ENCODE peak calls at places on chromosomes 1 and 21, in seven cellular contexts. One of them, this sample, is unnamed.

GRCh38 chr1:240107058-240107684 is 15.5 kb downstream of the FMN2 start:
- DNase-seq in HepG2: no peak
- DNase-seq in H1: no peak
- DNase-seq in SK-N-SH: no peak
- DNase-seq in K562: no peak
- DNase-seq in HCT116: no peak
- DNase-seq in GM12878: no peak
- DNase-seq in this sample: no peak

GRCh38 chr1:41846595-41846994 is 72.1 kb downstream of the HIVEP3 start:
- DNase-seq in HepG2: no peak
- DNase-seq in H1: no peak
- DNase-seq in SK-N-SH: no peak
- DNase-seq in K562: no peak
- DNase-seq in HCT116: no peak
- DNase-seq in GM12878: no peak
- DNase-seq in this sample: no peak

GRCh38 chr1:179706339-179706941 is 36.7 kb upstream of the FAM163A start:
- DNase-seq in HepG2: peak; percentile 46
- DNase-seq in H1: no peak
- DNase-seq in SK-N-SH: peak; percentile 56
- DNase-seq in K562: peak; percentile 80
- DNase-seq in HCT116: peak; percentile 37
- DNase-seq in GM12878: no peak
- DNase-seq in this sample: peak; percentile 81

GRCh38 chr1:106080608-106081325 is 975.7 kb upstream of the PRMT6 start:
- DNase-seq in HepG2: no peak
- DNase-seq in H1: no peak
- DNase-seq in SK-N-SH: no peak
- DNase-seq in K562: peak; percentile 3
- DNase-seq in HCT116: no peak
- DNase-seq in GM12878: no peak
- DNase-seq in this sample: no peak

GRCh38 chr1:45303582-45304310 is 22.9 kb upstream of the HPDL start:
- DNase-seq in HepG2: peak; percentile 92
- DNase-seq in H1: peak; percentile 91
- DNase-seq in SK-N-SH: peak; percentile 97
- DNase-seq in K562: peak; percentile 99
- DNase-seq in HCT116: peak; percentile 94
- DNase-seq in GM12878: peak; percentile 84
- DNase-seq in this sample: peak; percentile 96

GRCh38 chr1:207004931-207005830 is 27.4 kb downstream of the C1orf116 start:
- DNase-seq in HepG2: peak; percentile 73
- DNase-seq in H1: no peak
- DNase-seq in SK-N-SH: peak; percentile 51
- DNase-seq in K562: peak; percentile 88
- DNase-seq in HCT116: peak; percentile 74
- DNase-seq in GM12878: peak; percentile 7
- DNase-seq in this sample: peak; percentile 89

GRCh38 chr1:156499703-156500577 is 635 bp downstream of the MEF2D start:
- DNase-seq in HepG2: no peak
- DNase-seq in H1: no peak
- DNase-seq in SK-N-SH: peak; percentile 75
- DNase-seq in K562: peak; percentile 53
- DNase-seq in HCT116: no peak
- DNase-seq in GM12878: no peak
- DNase-seq in this sample: no peak

GRCh38 chr1:41538741-41539415 is 54.4 kb upstream of the EDN2 start:
- DNase-seq in HepG2: no peak
- DNase-seq in H1: no peak
- DNase-seq in SK-N-SH: no peak
- DNase-seq in K562: no peak
- DNase-seq in HCT116: no peak
- DNase-seq in GM12878: no peak
- DNase-seq in this sample: no peak

GRCh38 chr1:21451212-21451611 is 11.3 kb downstream of the NBPF3 start:
- DNase-seq in HepG2: no peak
- DNase-seq in H1: no peak
- DNase-seq in SK-N-SH: no peak
- DNase-seq in K562: no peak
- DNase-seq in HCT116: no peak
- DNase-seq in GM12878: no peak
- DNase-seq in this sample: no peak

GRCh38 chr1:16204634-16205332 is 7.7 kb downstream of the ARHGEF19 start:
- DNase-seq in HepG2: peak; percentile 54
- DNase-seq in H1: no peak
- DNase-seq in SK-N-SH: peak; percentile 62
- DNase-seq in K562: peak; percentile 76
- DNase-seq in HCT116: no peak
- DNase-seq in GM12878: no peak
- DNase-seq in this sample: no peak

GRCh38 chr1:32255072-32256071 is 4.3 kb downstream of the LCK start:
- DNase-seq in HepG2: peak; percentile 75
- DNase-seq in H1: no peak
- DNase-seq in SK-N-SH: no peak
- DNase-seq in K562: no peak
- DNase-seq in HCT116: no peak
- DNase-seq in GM12878: no peak
- DNase-seq in this sample: no peak

GRCh38 chr1:2298685-2299673 is 70.9 kb downstream of the SKI start:
- DNase-seq in HepG2: no peak
- DNase-seq in H1: no peak
- DNase-seq in SK-N-SH: peak; percentile 81
- DNase-seq in K562: no peak
- DNase-seq in HCT116: no peak
- DNase-seq in GM12878: no peak
- DNase-seq in this sample: no peak

GRCh38 chr1:29631361-29631760 is 395.0 kb downstream of the PTPRU start:
- DNase-seq in HepG2: no peak
- DNase-seq in H1: no peak
- DNase-seq in SK-N-SH: no peak
- DNase-seq in K562: no peak
- DNase-seq in HCT116: no peak
- DNase-seq in GM12878: no peak
- DNase-seq in this sample: no peak

GRCh38 chr1:29633271-29633615 is 396.9 kb downstream of the PTPRU start:
- DNase-seq in HepG2: no peak
- DNase-seq in H1: no peak
- DNase-seq in SK-N-SH: peak; percentile 52
- DNase-seq in K562: no peak
- DNase-seq in HCT116: no peak
- DNase-seq in GM12878: no peak
- DNase-seq in this sample: no peak

GRCh38 chr1:29630756-29631155 is 394.4 kb downstream of the PTPRU start:
- DNase-seq in HepG2: no peak
- DNase-seq in H1: no peak
- DNase-seq in SK-N-SH: no peak
- DNase-seq in K562: no peak
- DNase-seq in HCT116: no peak
- DNase-seq in GM12878: no peak
- DNase-seq in this sample: no peak

GRCh38 chr1:29632436-29633270 is 396.3 kb downstream of the PTPRU start:
- DNase-seq in HepG2: no peak
- DNase-seq in H1: no peak
- DNase-seq in SK-N-SH: peak; percentile 46
- DNase-seq in K562: no peak
- DNase-seq in HCT116: no peak
- DNase-seq in GM12878: no peak
- DNase-seq in this sample: no peak

DNA sequence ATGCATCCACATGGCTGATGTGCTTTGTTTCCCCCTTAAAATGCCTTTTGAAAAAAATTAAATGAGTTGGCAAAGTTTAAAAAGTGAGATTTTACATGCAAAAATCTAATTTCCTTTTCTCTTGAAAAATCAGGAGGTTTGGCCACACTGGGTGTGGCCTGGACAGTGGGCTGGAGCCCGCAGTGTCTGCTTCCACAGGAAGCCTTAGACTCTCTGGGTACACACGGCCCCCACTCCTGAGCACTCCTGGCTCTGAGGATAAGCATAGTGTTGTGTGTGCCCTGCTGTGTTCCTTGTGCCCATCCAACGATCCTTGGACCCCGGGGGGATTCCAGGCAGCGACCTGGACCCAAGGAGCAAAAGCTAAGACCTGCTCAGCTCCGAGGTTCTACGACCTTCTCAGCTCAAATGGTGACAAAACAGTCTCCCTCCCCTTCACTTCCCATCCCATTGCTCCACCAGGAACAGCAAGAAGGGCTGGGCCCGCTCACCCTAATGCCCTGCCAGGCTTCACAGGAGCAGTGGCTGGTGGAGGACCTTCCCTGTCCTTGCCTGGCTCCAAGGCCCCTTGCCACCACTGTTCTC is 395.6 kb downstream of the PTPRU start:
- DNase-seq in HepG2: no peak
- DNase-seq in H1: no peak
- DNase-seq in SK-N-SH: no peak
- DNase-seq in K562: no peak
- DNase-seq in HCT116: no peak
- DNase-seq in GM12878: no peak
- DNase-seq in this sample: no peak
- TF ChIP-seq JUND in HepG2: no peak
- TF ChIP-seq JUND in H1: no peak
- TF ChIP-seq JUND in SK-N-SH: no peak
- TF ChIP-seq JUND in K562: no peak
- TF ChIP-seq JUND in HCT116: no peak
- TF ChIP-seq JUND in GM12878: no peak
- TF ChIP-seq JUND in this sample: no peak

DNA sequence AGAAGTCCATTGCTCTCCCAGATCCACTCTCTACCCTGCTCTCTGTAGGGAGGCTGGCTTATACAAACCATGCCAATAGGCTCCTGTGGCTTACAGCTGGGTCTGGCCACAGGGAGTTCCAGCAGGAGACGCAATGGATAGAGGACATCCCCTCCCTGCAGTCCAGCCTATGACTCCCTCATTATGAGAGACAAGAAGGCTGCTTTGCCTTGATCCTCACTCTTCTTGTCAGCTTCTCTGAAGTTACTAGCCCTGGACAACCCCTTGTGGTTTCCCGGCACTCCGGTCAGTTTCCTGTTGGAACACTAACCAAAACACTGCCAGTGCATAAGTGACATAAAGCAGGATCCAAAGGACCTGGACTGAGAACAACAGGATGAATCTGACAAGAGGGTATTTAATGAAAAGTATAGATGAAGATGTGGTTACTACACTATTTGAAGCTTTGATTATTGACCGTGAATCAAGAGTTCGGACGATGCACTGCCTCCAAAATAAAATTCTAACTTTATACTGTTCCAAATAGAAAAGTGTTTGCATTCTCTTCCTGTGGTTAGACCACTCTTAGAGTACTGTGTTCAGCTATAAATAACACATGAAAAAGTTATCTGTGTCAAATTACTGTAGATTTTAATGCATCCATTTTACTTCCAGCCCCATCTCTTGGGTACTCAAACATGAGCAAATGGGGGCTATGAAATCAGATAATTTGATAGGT is 32.7 kb upstream of the ZNF326 start:
- DNase-seq in HepG2: no peak
- DNase-seq in H1: no peak
- DNase-seq in SK-N-SH: no peak
- DNase-seq in K562: no peak
- DNase-seq in HCT116: no peak
- DNase-seq in GM12878: no peak
- DNase-seq in this sample: no peak
- TF ChIP-seq JUND in HepG2: no peak
- TF ChIP-seq JUND in H1: no peak
- TF ChIP-seq JUND in SK-N-SH: no peak
- TF ChIP-seq JUND in K562: no peak
- TF ChIP-seq JUND in HCT116: no peak
- TF ChIP-seq JUND in GM12878: no peak
- TF ChIP-seq JUND in this sample: no peak

GRCh38 chr21:31973402-31973944 is 100.7 kb downstream of the HUNK start:
- DNase-seq in HepG2: no peak
- DNase-seq in H1: no peak
- DNase-seq in SK-N-SH: no peak
- DNase-seq in K562: no peak
- DNase-seq in HCT116: no peak
- DNase-seq in GM12878: no peak
- DNase-seq in this sample: no peak

GRCh38 chr21:31977816-31978215 is 105.0 kb downstream of the HUNK start:
- DNase-seq in HepG2: no peak
- DNase-seq in H1: no peak
- DNase-seq in SK-N-SH: no peak
- DNase-seq in K562: no peak
- DNase-seq in HCT116: no peak
- DNase-seq in GM12878: no peak
- DNase-seq in this sample: no peak

GRCh38 chr21:31972622-31973021 is 99.8 kb downstream of the HUNK start:
- DNase-seq in HepG2: no peak
- DNase-seq in H1: no peak
- DNase-seq in SK-N-SH: no peak
- DNase-seq in K562: no peak
- DNase-seq in HCT116: no peak
- DNase-seq in GM12878: no peak
- DNase-seq in this sample: peak; percentile 25

GRCh38 chr21:31975491-31975890 is 102.7 kb downstream of the HUNK start:
- DNase-seq in HepG2: no peak
- DNase-seq in H1: no peak
- DNase-seq in SK-N-SH: no peak
- DNase-seq in K562: no peak
- DNase-seq in HCT116: no peak
- DNase-seq in GM12878: no peak
- DNase-seq in this sample: no peak

GRCh38 chr21:31974454-31974985 is 101.7 kb downstream of the HUNK start:
- DNase-seq in HepG2: no peak
- DNase-seq in H1: no peak
- DNase-seq in SK-N-SH: no peak
- DNase-seq in K562: no peak
- DNase-seq in HCT116: no peak
- DNase-seq in GM12878: no peak
- DNase-seq in this sample: no peak
- TF ChIP-seq JUND in HepG2: no peak
- TF ChIP-seq JUND in H1: no peak
- TF ChIP-seq JUND in SK-N-SH: no peak
- TF ChIP-seq JUND in K562: no peak
- TF ChIP-seq JUND in HCT116: no peak
- TF ChIP-seq JUND in GM12878: no peak
- TF ChIP-seq JUND in this sample: no peak

DNA sequence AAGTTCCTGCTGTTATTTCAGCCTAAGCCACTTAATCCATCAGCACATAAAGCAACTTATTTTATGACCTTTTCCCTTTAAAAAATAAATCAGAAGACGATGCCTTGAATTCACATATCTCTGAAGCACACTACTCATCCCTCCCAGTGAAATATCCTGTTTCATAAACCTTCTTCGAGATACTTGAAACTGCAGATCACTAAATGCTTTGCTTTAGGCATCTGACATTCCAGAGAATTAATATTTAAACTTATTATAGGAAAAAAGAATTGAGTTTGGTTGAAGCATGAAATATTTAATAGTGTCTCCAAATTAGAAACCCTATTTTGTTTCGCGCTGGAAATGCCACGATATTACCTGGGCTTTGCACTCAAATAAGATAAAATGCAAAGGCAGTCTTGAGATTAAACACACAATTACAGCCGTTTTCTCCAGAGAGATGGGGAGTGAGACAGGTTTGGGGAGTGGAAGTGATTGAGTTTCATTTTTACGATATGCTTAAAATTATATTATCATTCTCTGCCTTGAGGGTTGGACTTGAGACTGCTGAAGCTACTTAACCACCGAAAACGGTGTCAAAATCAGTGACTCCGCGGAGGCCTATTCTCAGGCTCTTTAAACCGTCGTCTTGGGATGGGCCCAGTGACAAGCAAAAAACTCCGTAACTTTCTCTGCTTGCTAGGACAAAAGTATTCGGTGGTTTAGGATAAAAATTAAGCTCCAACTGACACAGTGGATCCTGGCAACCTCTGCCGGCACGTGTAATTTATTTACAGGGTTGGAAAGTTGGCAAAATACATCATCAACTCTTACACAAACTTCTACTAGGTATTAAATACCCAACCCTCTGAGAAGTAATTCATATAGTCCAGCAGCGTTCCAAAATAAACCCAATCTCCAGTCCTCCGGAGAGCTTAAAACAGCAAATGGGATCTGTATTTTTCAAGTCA is 9.2 kb downstream of the GLIS1 start:
- DNase-seq in HepG2: no peak
- DNase-seq in H1: no peak
- DNase-seq in SK-N-SH: no peak
- DNase-seq in K562: no peak
- DNase-seq in HCT116: no peak
- DNase-seq in GM12878: no peak
- DNase-seq in this sample: no peak
- TF ChIP-seq JUND in HepG2: no peak
- TF ChIP-seq JUND in H1: no peak
- TF ChIP-seq JUND in SK-N-SH: no peak
- TF ChIP-seq JUND in K562: no peak
- TF ChIP-seq JUND in HCT116: no peak
- TF ChIP-seq JUND in GM12878: no peak
- TF ChIP-seq JUND in this sample: no peak

This sample was measured in T47D.